ENCODE peak calls at places on chromosomes 3 and 15, in seven cellular contexts. O is neural progenitor cell, N is GM23248, C is upper lobe of right lung, Z is mesendoderm, W is pancreas, V is tibial nerve. H is an unnamed sample.
A peak's percentile ranks its signal among the peaks of the same experiment; 100 is the strongest.

GRCh38 chr15:48384616-48385015 is 53.4 kb downstream of the DUT start:
- DNase-seq in O (no peak), Z (no peak), C (no peak), W (no peak), N (peak; percentile 70), V (no peak), H (no peak)

GRCh38 chr15:40769310-40770146 is at the start of gene C15orf62:
- DNase-seq in V (peak; percentile 14), N (peak; percentile 33), O (no peak), Z (no peak), W (peak; percentile 34), C (peak; percentile 76), H (peak; percentile 82)

GRCh38 chr3:33401781-33402180 is 38.4 kb downstream of the UBP1 start:
- DNase-seq in Z (no peak), V (no peak), W (no peak), O (no peak), C (no peak), N (peak; percentile 43), H (no peak)

GRCh38 chr3:188786424-188786823 is 385.3 kb upstream of the TPRG1 start:
- DNase-seq in W (no peak), C (no peak), V (no peak), O (no peak), Z (no peak), N (no peak), H (no peak)

GRCh38 chr3:185822957-185823279 is 1.9 kb downstream of the IGF2BP2 start:
- DNase-seq in O (no peak), V (no peak), C (no peak), N (peak; percentile 19), Z (no peak), W (no peak), H (no peak)

GRCh38 chr3:113295463-113295862 is 84.1 kb downstream of the BOC start:
- DNase-seq in N (no peak), O (no peak), W (no peak), Z (no peak), V (no peak), C (no peak), H (no peak)

GRCh38 chr15:34348735-34349300 is 5.7 kb downstream of the NUTM1 start:
- DNase-seq in C (no peak), N (no peak), W (no peak), O (no peak), V (no peak), Z (peak; percentile 45), H (no peak)

GRCh38 chr3:3798641-3799113 is 554 bp upstream of the LRRN1 start:
- DNase-seq in N (peak; percentile 12), O (peak; percentile 83), C (peak; percentile 67), V (no peak), W (peak; percentile 6), Z (peak; percentile 76), H (peak; percentile 66)

GRCh38 chr3:28347374-28348285 is 891 bp upstream of the ZCWPW2 start:
- DNase-seq in V (no peak), Z (peak; percentile 18), N (peak; percentile 76), O (peak; percentile 2), C (no peak), W (peak; percentile 2), H (peak; percentile 47)

GRCh38 chr15:77004189-77004588 is 9.3 kb downstream of the PSTPIP1 start:
- DNase-seq in O (no peak), V (peak; percentile 38), N (no peak), Z (no peak), C (peak; percentile 82), W (no peak), H (no peak)

GRCh38 chr3:126895178-126896066 is 87.5 kb upstream of the PLXNA1 start:
- DNase-seq in Z (peak; percentile 49), W (no peak), N (peak; percentile 41), O (no peak), C (no peak), V (peak; percentile 58), H (no peak)

GRCh38 chr15:77027697-77028450 is 32.9 kb downstream of the PSTPIP1 start:
- DNase-seq in O (peak; percentile 55), C (peak; percentile 57), V (peak; percentile 7), N (no peak), Z (peak; percentile 43), W (peak; percentile 21), H (peak; percentile 6)

GRCh38 chr3:18126772-18127171 is 298.4 kb downstream of the SATB1 start:
- DNase-seq in C (no peak), N (no peak), W (no peak), V (no peak), Z (no peak), O (no peak), H (no peak)

GRCh38 chr15:66841953-66842681 is 140.1 kb downstream of the SMAD6 start:
- DNase-seq in V (peak; percentile 79), O (peak; percentile 81), N (peak; percentile 98), C (peak; percentile 94), Z (peak; percentile 89), W (peak; percentile 83), H (no peak)

GRCh38 chr3:146390967-146391366 is 78.4 kb downstream of the PLSCR2 start:
- DNase-seq in V (no peak), N (peak; percentile 74), O (no peak), C (no peak), Z (no peak), W (peak; percentile 70), H (no peak)

GRCh38 chr3:144362126-144362525 is 390.5 kb downstream of the DIPK2A start:
- DNase-seq in Z (no peak), W (no peak), O (no peak), C (no peak), V (no peak), N (peak; percentile 37), H (no peak)

GRCh38 chr3:12869025-12869695 is 27.8 kb upstream of the RPL32 start:
- DNase-seq in V (no peak), W (peak; percentile 39), N (no peak), C (peak; percentile 82), O (peak; percentile 93), Z (peak; percentile 66), H (peak; percentile 23)

GRCh38 chr15:32849769-32850668 is 132.2 kb downstream of the GREM1 start:
- DNase-seq in O (no peak), Z (no peak), W (no peak), V (no peak), C (no peak), N (peak; percentile 89), H (no peak)
- H3K36me3 ChIP-seq in O (no peaks in the 10 kb centered on the region), Z (no peaks in the 10 kb centered on the region), W (no peaks in the 10 kb centered on the region), V (no peaks in the 10 kb centered on the region), C (no peaks in the 10 kb centered on the region), N (no peaks in the 10 kb centered on the region), H (no peaks in the 10 kb centered on the region)

DNA sequence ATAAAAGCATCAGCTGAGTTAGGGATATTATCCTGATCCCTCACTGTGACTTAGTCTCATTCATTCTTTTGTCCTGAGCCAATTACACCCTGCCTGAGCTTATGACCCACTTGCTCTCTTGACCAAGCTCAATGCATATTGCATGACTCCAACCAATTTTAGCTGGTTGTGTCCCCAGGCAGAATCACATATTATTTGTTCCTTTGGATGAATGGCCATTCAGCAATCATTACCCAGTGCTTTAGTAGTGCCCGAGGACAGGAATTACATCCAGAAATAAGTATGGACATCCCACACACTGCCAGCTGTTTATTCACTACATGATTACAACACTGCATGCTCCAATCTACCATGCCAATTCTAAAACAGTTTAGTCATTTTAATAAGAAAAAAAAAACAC is 322.5 kb downstream of the ZBBX start:
- DNase-seq in V (no peak), O (peak; percentile 10), W (no peak), N (no peak), Z (no peak), C (no peak), H (no peak)
- H3K36me3 ChIP-seq in V (no peaks in the 10 kb centered on the region), O (no peaks in the 10 kb centered on the region), W (no peaks in the 10 kb centered on the region), N (no peaks in the 10 kb centered on the region), Z (no peaks in the 10 kb centered on the region), C (no peaks in the 10 kb centered on the region), H (no peaks in the 10 kb centered on the region)

GRCh38 chr3:48256557-48256956 is 15.7 kb downstream of the ZNF589 start:
- DNase-seq in N (no peak), W (no peak), O (no peak), V (no peak), Z (no peak), C (no peak), H (no peak)
- H3K36me3 ChIP-seq in N (no peaks in the 10 kb centered on the region), W (no peaks in the 10 kb centered on the region), O (peaks cover 23% of the 10 kb centered on the region), V (peaks cover 61% of the 10 kb centered on the region), Z (peaks cover 7% of the 10 kb centered on the region), C (peaks cover 19% of the 10 kb centered on the region), H (peaks cover 12% of the 10 kb centered on the region)

GRCh38 chr3:14134291-14134690 is 9.4 kb downstream of the TMEM43 start:
- DNase-seq in W (no peak), C (no peak), N (no peak), Z (no peak), V (no peak), O (no peak), H (no peak)
- H3K36me3 ChIP-seq in W (peaks cover 19% of the 10 kb centered on the region), C (peaks cover 96% of the 10 kb centered on the region), N (peaks cover 71% of the 10 kb centered on the region), Z (peaks cover 21% of the 10 kb centered on the region), V (peaks cover 100% of the 10 kb centered on the region), O (no peaks in the 10 kb centered on the region), H (peaks cover 65% of the 10 kb centered on the region)

GRCh38 chr3:9803494-9803893 is 6.6 kb upstream of the TTLL3 start:
- DNase-seq in N (no peak), C (no peak), Z (no peak), V (no peak), O (no peak), W (no peak), H (no peak)

GRCh38 chr3:9806688-9807589 is 3.1 kb upstream of the TTLL3 start:
- DNase-seq in Z (no peak), N (no peak), C (no peak), O (peak; percentile 64), W (no peak), V (no peak), H (no peak)

GRCh38 chr3:9808345-9809037 is 1.6 kb upstream of the TTLL3 start:
- DNase-seq in V (no peak), W (no peak), Z (peak; percentile 81), N (peak; percentile 66), O (peak; percentile 77), C (no peak), H (peak; percentile 63)

GRCh38 chr3:9807981-9808344 is 2.1 kb upstream of the TTLL3 start:
- DNase-seq in W (no peak), C (no peak), Z (no peak), O (no peak), N (no peak), V (no peak), H (no peak)

DNA sequence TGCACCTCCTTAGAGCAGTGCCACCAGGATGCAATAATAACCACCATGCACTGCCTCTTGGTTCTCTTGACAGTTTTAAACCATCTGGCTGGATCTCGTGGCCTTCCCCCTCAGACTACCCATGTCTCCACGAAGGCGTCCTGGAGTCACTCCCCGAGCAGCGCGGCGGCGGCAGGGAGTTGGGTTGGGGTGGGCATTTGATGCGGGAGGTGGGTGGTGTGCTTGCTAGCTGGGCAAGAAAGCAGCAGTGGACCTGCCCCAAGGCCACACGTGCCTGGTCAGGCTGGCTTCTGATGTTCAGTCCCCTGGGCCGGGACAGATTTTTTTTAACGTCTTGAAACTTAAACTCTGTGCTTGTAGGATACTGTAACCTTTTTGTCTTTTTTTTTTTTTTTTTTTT is 3.9 kb upstream of the TTLL3 start:
- DNase-seq in W (no peak), C (no peak), O (no peak), Z (no peak), N (no peak), V (no peak), H (no peak)
- H3K36me3 ChIP-seq in W (peaks cover 37% of the 10 kb centered on the region), C (peaks cover 62% of the 10 kb centered on the region), O (peaks cover 6% of the 10 kb centered on the region), Z (peaks cover 21% of the 10 kb centered on the region), N (peaks cover 44% of the 10 kb centered on the region), V (peaks cover 61% of the 10 kb centered on the region), H (peaks cover 42% of the 10 kb centered on the region)

GRCh38 chr3:177039875-177040274 is 157.4 kb downstream of the TBL1XR1 start:
- DNase-seq in N (no peak), O (no peak), W (no peak), C (no peak), V (no peak), Z (peak; percentile 16), H (no peak)
- H3K36me3 ChIP-seq in N (peaks cover 40% of the 10 kb centered on the region), O (no peaks in the 10 kb centered on the region), W (no peaks in the 10 kb centered on the region), C (peaks cover 34% of the 10 kb centered on the region), V (peaks cover 53% of the 10 kb centered on the region), Z (peaks cover 5% of the 10 kb centered on the region), H (peaks cover 19% of the 10 kb centered on the region)

GRCh38 chr3:119230071-119230470 is 10.6 kb downstream of the B4GALT4 start:
- DNase-seq in C (no peak), V (no peak), Z (no peak), N (no peak), W (no peak), O (no peak), H (no peak)
- H3K36me3 ChIP-seq in C (peaks cover 62% of the 10 kb centered on the region), V (peaks cover 88% of the 10 kb centered on the region), Z (peaks cover 9% of the 10 kb centered on the region), N (peaks cover 51% of the 10 kb centered on the region), W (peaks cover 3% of the 10 kb centered on the region), O (peaks cover 19% of the 10 kb centered on the region), H (peaks cover 22% of the 10 kb centered on the region)

H was measured in CD8-positive, alpha-beta T cell.